ENCODE peak calls at places on chromosomes 7 and 10, in six cellular contexts. One of them, this sample, is unnamed.

GRCh38 chr7:38756521-38756920 is 125.3 kb upstream of the AMPH start:
- DNase-seq in HAP-1: no peak
- DNase-seq in DMS153: no peak
- DNase-seq in cerebellum: no peak
- DNase-seq in colonic mucosa: no peak
- DNase-seq in Panc1: no peak
- DNase-seq in this sample: no peak

GRCh38 chr7:55271069-55271468 is 94.1 kb upstream of the LANCL2 start:
- DNase-seq in HAP-1: no peak
- DNase-seq in DMS153: no peak
- DNase-seq in cerebellum: no peak
- DNase-seq in colonic mucosa: no peak
- DNase-seq in Panc1: no peak
- DNase-seq in this sample: no peak

GRCh38 chr10:77320852-77321496 is 316.6 kb downstream of the KCNMA1 start:
- DNase-seq in HAP-1: no peak
- DNase-seq in DMS153: no peak
- DNase-seq in cerebellum: no peak
- DNase-seq in colonic mucosa: no peak
- DNase-seq in Panc1: no peak
- DNase-seq in this sample: no peak

GRCh38 chr7:78146546-78146945 is 348.0 kb downstream of the PHTF2 start:
- DNase-seq in HAP-1: no peak
- DNase-seq in DMS153: no peak
- DNase-seq in cerebellum: no peak
- DNase-seq in colonic mucosa: no peak
- DNase-seq in Panc1: no peak
- DNase-seq in this sample: no peak

GRCh38 chr7:38978474-38978873 is 765 bp downstream of the POU6F2 start:
- DNase-seq in HAP-1: no peak
- DNase-seq in DMS153: no peak
- DNase-seq in cerebellum: no peak
- DNase-seq in colonic mucosa: no peak
- DNase-seq in Panc1: no peak
- DNase-seq in this sample: no peak

GRCh38 chr7:135672560-135673359 is 10.4 kb downstream of the STMP1 start:
- DNase-seq in HAP-1: peak; percentile 53
- DNase-seq in DMS153: no peak
- DNase-seq in cerebellum: peak; percentile 64
- DNase-seq in colonic mucosa: peak; percentile 32
- DNase-seq in Panc1: no peak
- DNase-seq in this sample: no peak

GRCh38 chr7:41125343-41125742 is 577.5 kb downstream of the INHBA start:
- DNase-seq in HAP-1: no peak
- DNase-seq in DMS153: no peak
- DNase-seq in cerebellum: no peak
- DNase-seq in colonic mucosa: no peak
- DNase-seq in Panc1: no peak
- DNase-seq in this sample: no peak

GRCh38 chr7:15751191-15751701 is 64.8 kb upstream of the MEOX2 start:
- DNase-seq in HAP-1: no peak
- DNase-seq in DMS153: no peak
- DNase-seq in cerebellum: no peak
- DNase-seq in colonic mucosa: no peak
- DNase-seq in Panc1: no peak
- DNase-seq in this sample: no peak

GRCh38 chr10:46016190-46016589 is 14.2 kb downstream of the NCOA4 start:
- DNase-seq in HAP-1: no peak
- DNase-seq in DMS153: no peak
- DNase-seq in cerebellum: no peak
- DNase-seq in colonic mucosa: no peak
- DNase-seq in Panc1: no peak
- DNase-seq in this sample: no peak

GRCh38 chr10:77139145-77139692 is 498.4 kb downstream of the KCNMA1 start:
- DNase-seq in HAP-1: no peak
- DNase-seq in DMS153: no peak
- DNase-seq in cerebellum: no peak
- DNase-seq in colonic mucosa: no peak
- DNase-seq in Panc1: no peak
- DNase-seq in this sample: no peak

GRCh38 chr10:16909271-16909767 is 92.1 kb upstream of the RSU1 start:
- DNase-seq in HAP-1: no peak
- DNase-seq in DMS153: no peak
- DNase-seq in cerebellum: no peak
- DNase-seq in colonic mucosa: no peak
- DNase-seq in Panc1: no peak
- DNase-seq in this sample: no peak

GRCh38 chr7:133904766-133905165 is 222.4 kb upstream of the LRGUK start:
- DNase-seq in HAP-1: no peak
- DNase-seq in DMS153: no peak
- DNase-seq in cerebellum: peak; percentile 19
- DNase-seq in colonic mucosa: no peak
- DNase-seq in Panc1: no peak
- DNase-seq in this sample: no peak

GRCh38 chr10:75530337-75530736 is 98.9 kb downstream of the LRMDA start:
- DNase-seq in HAP-1: no peak
- DNase-seq in DMS153: no peak
- DNase-seq in cerebellum: no peak
- DNase-seq in colonic mucosa: no peak
- DNase-seq in Panc1: no peak
- DNase-seq in this sample: no peak

This sample was measured in lung.